ENCODE peak calls at places on chromosomes 12 and 14, in four cellular contexts. U, B, F and T are unnamed samples. For H3K9me3, the result is how much of the 10 kb centered on the place peaks cover.

GRCh38 chr14:69997849-69998248 is 118.6 kb downstream of the SMOC1 start:
- DNase-seq in U (no peak), B (no peak), F (no peak), T (no peak)

GRCh38 chr12:45726594-45727300 is 2.8 kb upstream of the ARID2 start:
- DNase-seq in U (no peak), B (peak), F (peak), T (no peak)

GRCh38 chr12:119274636-119275065 is 59.9 kb upstream of the CCDC60 start:
- DNase-seq in U (no peak), B (peak), F (no peak), T (no peak)

GRCh38 chr12:40170593-40170992 is 54.2 kb upstream of the LRRK2 start:
- DNase-seq in U (no peak), B (no peak), F (no peak), T (no peak)

GRCh38 chr14:90060965-90061848 is 587 bp upstream of the KCNK13 start:
- DNase-seq in U (no peak), B (peak), F (no peak), T (no peak)

GRCh38 chr12:62866451-62867082 is 68.4 kb downstream of the PPM1H start:
- DNase-seq in U (no peak), B (no peak), F (no peak), T (no peak)

GRCh38 chr12:106682594-106683234 is 91.8 kb upstream of the RIC8B start:
- DNase-seq in U (no peak), B (peak), F (peak), T (peak)

GRCh38 chr12:46210835-46211439 is 57.9 kb downstream of the SLC38A1 start:
- DNase-seq in U (no peak), B (no peak), F (no peak), T (no peak)

GRCh38 chr12:49227701-49228100 is 37.2 kb upstream of the TUBA1C start:
- DNase-seq in U (no peak), B (no peak), F (no peak), T (no peak)

GRCh38 chr12:85275359-85275758 is 4.7 kb upstream of the ALX1 start:
- DNase-seq in U (no peak), B (no peak), F (no peak), T (no peak)

GRCh38 chr12:8661751-8662150 is 875 bp downstream of the MFAP5 start:
- DNase-seq in U (no peak), B (no peak), F (no peak), T (no peak)

GRCh38 chr12:102567031-102567985 is 86.9 kb upstream of the IGF1 start:
- DNase-seq in U (no peak), B (no peak), F (no peak), T (no peak)

GRCh38 chr12:116980083-116980482 is 69.3 kb downstream of the FBXW8 start:
- DNase-seq in U (no peak), B (no peak), F (peak), T (no peak)

GRCh38 chr14:30873308-30874119 is 845 bp upstream of the COCH start:
- DNase-seq in U (no peak), B (no peak), F (peak), T (no peak)

GRCh38 chr14:106268013-106268727 is 741.8 kb downstream of the TMEM121 start:
- DNase-seq in U (no peak), B (no peak), F (peak), T (no peak)

GRCh38 chr12:1993871-1994371 is 10.3 kb downstream of the DCP1B start:
- DNase-seq in U (no peak), B (no peak), F (no peak), T (no peak)

GRCh38 chr12:99619389-99620158 is 28.0 kb upstream of the GARIN6 start:
- DNase-seq in U (no peak), B (peak), F (peak), T (peak)

GRCh38 chr14:95248422-95248821 is 71.3 kb downstream of the CLMN start:
- DNase-seq in U (no peak), B (no peak), F (no peak), T (no peak)

GRCh38 chr14:100408350-100409015 is 85.3 kb downstream of the SLC25A47 start:
- DNase-seq in U (no peak), B (no peak), F (peak), T (peak)

GRCh38 chr14:55107766-55108554 is 21.1 kb upstream of the LGALS3 start:
- DNase-seq in U (no peak), B (no peak), F (peak), T (peak)

GRCh38 chr14:54651649-54652048 is 84.7 kb downstream of the SAMD4A start:
- DNase-seq in U (no peak), B (no peak), F (no peak), T (no peak)

GRCh38 chr12:120230326-120230973 is 29.5 kb upstream of the RPLP0 start:
- DNase-seq in U (no peak), B (peak), F (peak), T (peak)

GRCh38 chr12:109612003-109612402 is 38.4 kb downstream of the MVK start:
- DNase-seq in U (no peak), B (no peak), F (no peak), T (no peak)

GRCh38 chr12:109610523-109610922 is 36.9 kb downstream of the MVK start:
- DNase-seq in U (no peak), B (no peak), F (no peak), T (no peak)

GRCh38 chr12:109611223-109611622 is 37.6 kb downstream of the MVK start:
- DNase-seq in U (no peak), B (no peak), F (no peak), T (no peak)

GRCh38 chr12:109613611-109614455 is 40.2 kb downstream of the MVK start:
- DNase-seq in U (no peak), B (no peak), F (no peak), T (no peak)

GRCh38 chr12:109612975-109613502 is 39.4 kb downstream of the MVK start:
- DNase-seq in U (no peak), B (no peak), F (peak), T (no peak)
- TF ChIP-seq EGR1 in U (no peak), B (no peak), F (no peak), T (no peak)

GRCh38 chr12:20748198-20748597 is 53.1 kb downstream of the SLCO1C1 start:
- DNase-seq in U (no peak), B (no peak), F (no peak), T (no peak)
- H3K9me3 ChIP-seq in U (under half), B (under half), F (under half), T (under half)

DNA sequence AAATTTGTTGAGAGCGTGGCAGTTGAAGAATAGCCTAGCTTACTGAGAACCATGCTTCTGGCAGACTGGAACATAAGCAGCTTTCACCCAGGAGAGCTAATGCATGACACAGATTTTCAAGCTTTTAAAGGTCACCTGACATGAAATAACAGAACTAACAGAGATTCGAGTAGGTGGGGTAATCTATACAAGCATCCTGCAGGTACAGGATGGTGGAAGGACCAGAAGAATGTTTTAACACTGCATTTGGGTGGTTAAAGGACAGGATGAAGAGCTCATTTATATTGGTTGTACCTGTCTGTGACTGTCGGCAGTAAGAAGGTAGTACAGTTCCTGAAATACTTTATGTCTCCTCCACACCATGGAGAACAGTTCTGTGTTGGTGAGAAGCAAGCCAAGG is 8.9 kb downstream of the PELI2 start:
- DNase-seq in U (no peak), B (no peak), F (no peak), T (no peak)
- TF ChIP-seq SP1 in U (no peak), B (no peak), F (no peak), T (no peak)

GRCh38 chr12:66664076-66664475 is 14.8 kb downstream of the GRIP1 start:
- DNase-seq in U (no peak), B (no peak), F (no peak), T (no peak)

GRCh38 chr12:66662179-66662578 is 16.7 kb downstream of the GRIP1 start:
- DNase-seq in U (no peak), B (no peak), F (no peak), T (no peak)

GRCh38 chr12:66662729-66663128 is 16.1 kb downstream of the GRIP1 start:
- DNase-seq in U (no peak), B (no peak), F (no peak), T (no peak)

GRCh38 chr12:66663605-66664004 is 15.3 kb downstream of the GRIP1 start:
- DNase-seq in U (no peak), B (no peak), F (no peak), T (no peak)

GRCh38 chr12:66661357-66661756 is 17.5 kb downstream of the GRIP1 start:
- DNase-seq in U (no peak), B (no peak), F (no peak), T (no peak)
- TF ChIP-seq EGR1 in U (no peak), B (no peak), F (no peak), T (no peak)

GRCh38 chr12:28367326-28367725 is 177.1 kb downstream of the CCDC91 start:
- DNase-seq in U (no peak), B (no peak), F (no peak), T (no peak)
- H3K9me3 ChIP-seq in U (under half), B (half or more), F (under half), T (under half)

GRCh38 chr12:92977326-92977725 is 48.2 kb upstream of the EEA1 start:
- DNase-seq in U (no peak), B (no peak), F (no peak), T (no peak)

GRCh38 chr12:92978607-92979006 is 49.5 kb upstream of the EEA1 start:
- DNase-seq in U (no peak), B (no peak), F (no peak), T (no peak)

GRCh38 chr12:92974759-92975158 is 45.7 kb upstream of the EEA1 start:
- DNase-seq in U (no peak), B (no peak), F (no peak), T (no peak)

GRCh38 chr12:92971869-92972524 is 42.9 kb upstream of the EEA1 start:
- DNase-seq in U (no peak), B (no peak), F (no peak), T (no peak)

GRCh38 chr12:92973614-92974013 is 44.5 kb upstream of the EEA1 start:
- DNase-seq in U (peak), B (no peak), F (no peak), T (no peak)
- TF ChIP-seq SP1 in U (no peak), B (no peak), F (no peak), T (no peak)